ENCODE peak calls at places on chromosomes 4 and X, in ten cellular contexts. J, M, S, V, F, I, U, K, W and C are unnamed samples.

GRCh38 chrX:63751481-63751880 is 33.5 kb downstream of the ARHGEF9 start:
- DNase-seq in V (no peak), I (peak; percentile 50), S (no peak), K (no peak), M (no peak), U (no peak), F (no peak), W (no peak), J (no peak), C (no peak)

GRCh38 chrX:154486396-154487207 is at the start of gene UBL4A:
- DNase-seq in F (peak; percentile 32), I (peak; percentile 73), V (peak; percentile 72), J (peak; percentile 69), M (peak; percentile 76), U (peak; percentile 59), S (no peak), K (peak; percentile 42), W (peak; percentile 62), C (peak; percentile 36)

GRCh38 chr4:183185018-183185417 is 86.0 kb downstream of the WWC2 start:
- DNase-seq in M (no peak), S (no peak), V (no peak), J (no peak), F (no peak), I (peak; percentile 83), K (no peak), W (no peak), U (no peak), C (peak; percentile 97)

GRCh38 chr4:123783936-123784335 is 387.3 kb downstream of the SPRY1 start:
- DNase-seq in U (no peak), J (no peak), V (no peak), F (no peak), I (no peak), S (no peak), K (no peak), W (no peak), M (no peak), C (peak; percentile 71)

GRCh38 chr4:83629945-83630684 is 94.2 kb downstream of the GPAT3 start:
- DNase-seq in I (peak; percentile 36), W (no peak), S (peak; percentile 43), J (no peak), U (peak; percentile 89), M (peak; percentile 49), F (no peak), V (peak; percentile 37), K (no peak), C (peak; percentile 76)

GRCh38 chr4:80069837-80070788 is 2.9 kb downstream of the ANTXR2 start:
- DNase-seq in W (no peak), I (no peak), V (no peak), J (no peak), S (peak; percentile 23), K (no peak), F (no peak), U (no peak), M (no peak), C (peak; percentile 58)

GRCh38 chrX:134171661-134172587 is 65.1 kb upstream of the CCDC160 start:
- DNase-seq in M (no peak), V (peak; percentile 6), F (no peak), S (no peak), U (no peak), W (peak; percentile 33), J (peak; percentile 78), K (no peak), I (peak; percentile 18), C (no peak)

GRCh38 chr4:8079031-8079885 is 79.4 kb downstream of the ABLIM2 start:
- DNase-seq in K (no peak), S (peak; percentile 34), W (no peak), M (no peak), F (no peak), J (no peak), V (no peak), I (peak; percentile 71), U (peak; percentile 83), C (peak; percentile 45)

GRCh38 chrX:46571423-46572294 is 1.9 kb upstream of the CHST7 start:
- DNase-seq in F (no peak), U (no peak), S (no peak), J (no peak), M (no peak), W (no peak), V (no peak), I (no peak), K (no peak), C (no peak)

GRCh38 chrX:40966204-40966820 is 118.9 kb upstream of the USP9X start:
- DNase-seq in F (no peak), I (no peak), K (no peak), S (no peak), M (no peak), U (no peak), V (no peak), J (no peak), W (no peak), C (no peak)

GRCh38 chrX:99722094-99722493 is 688.0 kb downstream of the PCDH19 start:
- DNase-seq in K (no peak), J (no peak), V (no peak), U (no peak), S (no peak), I (no peak), W (no peak), F (no peak), M (no peak), C (no peak)

GRCh38 chr4:176611954-176612353 is 180.8 kb downstream of the VEGFC start:
- DNase-seq in U (no peak), K (no peak), J (no peak), V (no peak), M (no peak), I (peak; percentile 7), W (no peak), F (no peak), S (peak; percentile 16), C (no peak)

GRCh38 chr4:99759346-99759984 is 57.2 kb upstream of the DAPP1 start:
- DNase-seq in I (no peak), F (no peak), W (no peak), V (no peak), U (no peak), M (no peak), K (no peak), S (peak; percentile 26), J (no peak), C (no peak)

GRCh38 chrX:63275127-63275526 is 76.0 kb downstream of the SPIN4 start:
- DNase-seq in I (peak; percentile 35), U (peak; percentile 44), F (no peak), M (no peak), W (peak; percentile 8), V (peak; percentile 59), K (no peak), J (peak; percentile 12), S (peak; percentile 19), C (no peak)